ENCODE peak calls at places on chromosomes 11 and 22, in nine cellular contexts. Y is breast epithelium, R is Caco-2, A is left ventricle myocardium inferior, T is pancreas, Q is lung, B is cardiac muscle cell, P is spleen, G is thyroid gland. N is an unnamed sample.

GRCh38 chr11:11478687-11479086 is 125.6 kb upstream of the CSNK2A3 start:
- DNase-seq in R (no peak), Q (no peak), Y (no peak), G (no peak), T (no peak), A (no peak), B (no peak), P (no peak), N (no peak)

GRCh38 chr11:70445091-70445490 is 46.8 kb downstream of the CTTN start:
- DNase-seq in P (peak; percentile 4), A (no peak), R (no peak), T (no peak), Q (no peak), G (no peak), B (no peak), Y (no peak), N (no peak)

GRCh38 chr11:84313830-84314359 is 1027.7 kb upstream of the CCDC90B start:
- DNase-seq in A (no peak), P (no peak), B (no peak), G (no peak), Q (no peak), T (no peak), Y (no peak), R (no peak), N (no peak)

GRCh38 chr11:130103296-130103814 is 33.7 kb downstream of the APLP2 start:
- DNase-seq in B (no peak), Y (no peak), Q (no peak), R (no peak), T (no peak), P (no peak), G (no peak), A (no peak), N (no peak)

GRCh38 chr22:49664371-49664881 is 163.2 kb downstream of the BRD1 start:
- DNase-seq in B (no peak), P (no peak), Y (peak; percentile 24), R (no peak), A (no peak), G (peak; percentile 44), T (no peak), Q (no peak), N (no peak)

GRCh38 chr11:1557168-1557884 is 14.7 kb downstream of the DUSP8 start:
- DNase-seq in T (no peak), G (no peak), A (no peak), B (no peak), Y (no peak), Q (no peak), R (no peak), P (no peak), N (peak; percentile 27)

GRCh38 chr11:93869830-93870229 is 19.4 kb upstream of the VSTM5 start:
- DNase-seq in P (no peak), Y (no peak), R (no peak), A (no peak), B (no peak), Q (no peak), T (no peak), G (no peak), N (no peak)

GRCh38 chr11:11977206-11977938 is 31.1 kb downstream of the DKK3 start:
- DNase-seq in Y (peak; percentile 64), T (peak; percentile 33), B (peak; percentile 58), Q (peak; percentile 56), P (no peak), G (peak; percentile 35), A (peak; percentile 71), R (no peak), N (no peak)

DNA sequence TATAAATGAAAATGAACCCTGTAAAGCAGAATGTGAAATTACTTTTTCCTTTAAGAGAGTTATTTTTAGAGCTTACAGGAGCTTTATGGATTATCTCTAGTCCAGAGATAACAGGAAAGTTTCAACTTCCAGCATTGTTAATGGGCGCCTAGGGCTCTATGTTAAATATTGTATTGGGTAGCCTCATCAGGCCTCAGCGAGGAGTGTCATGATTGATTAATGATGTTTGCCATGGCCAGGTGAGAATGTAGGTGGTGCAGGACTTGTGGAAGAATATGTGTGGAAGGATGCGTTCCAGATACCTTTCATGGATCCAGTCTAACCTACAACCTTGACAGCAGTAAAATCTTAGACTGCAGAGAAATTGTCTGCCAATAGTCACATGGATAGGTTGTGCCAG is 50.6 kb downstream of the ME3 start:
- DNase-seq in P (no peak), B (no peak), G (no peak), Q (no peak), Y (no peak), T (no peak), A (no peak), R (peak; percentile 43), N (no peak)
- H3K4me1 ChIP-seq in P (no peaks in the 10 kb centered on the region), B (peaks cover 22% of the 10 kb centered on the region), G (peaks cover 32% of the 10 kb centered on the region), Q (peaks cover 1% of the 10 kb centered on the region), Y (peaks cover 2% of the 10 kb centered on the region), T (peaks cover 26% of the 10 kb centered on the region), A (peaks cover 67% of the 10 kb centered on the region), R (peaks cover 40% of the 10 kb centered on the region), N (no peaks in the 10 kb centered on the region)

GRCh38 chr11:117217685-117218084 is 14.2 kb downstream of the PCSK7 start:
- DNase-seq in Q (no peak), G (no peak), T (peak; percentile 7), R (no peak), B (no peak), A (no peak), Y (peak; percentile 10), P (no peak), N (no peak)
- H3K36me3 ChIP-seq in Q (peaks cover 53% of the 10 kb centered on the region), G (peaks cover 22% of the 10 kb centered on the region), T (no peaks in the 10 kb centered on the region), R (peaks cover 14% of the 10 kb centered on the region), B (peaks cover 8% of the 10 kb centered on the region), A (peaks cover 70% of the 10 kb centered on the region), Y (no peaks in the 10 kb centered on the region), P (no peaks in the 10 kb centered on the region), N (no peaks in the 10 kb centered on the region)

GRCh38 chr11:119572481-119573424 is 149.8 kb upstream of the THY1 start:
- DNase-seq in G (no peak), T (no peak), R (no peak), B (no peak), Q (no peak), P (no peak), Y (no peak), A (no peak), N (no peak)
- TF ChIP-seq CTCF in G (no peak), T (no peak), R (peak; percentile 30), B (peak; percentile 4), Q (no peak), P (no peak), Y (no peak), A (no peak), N (no peak)

DNA sequence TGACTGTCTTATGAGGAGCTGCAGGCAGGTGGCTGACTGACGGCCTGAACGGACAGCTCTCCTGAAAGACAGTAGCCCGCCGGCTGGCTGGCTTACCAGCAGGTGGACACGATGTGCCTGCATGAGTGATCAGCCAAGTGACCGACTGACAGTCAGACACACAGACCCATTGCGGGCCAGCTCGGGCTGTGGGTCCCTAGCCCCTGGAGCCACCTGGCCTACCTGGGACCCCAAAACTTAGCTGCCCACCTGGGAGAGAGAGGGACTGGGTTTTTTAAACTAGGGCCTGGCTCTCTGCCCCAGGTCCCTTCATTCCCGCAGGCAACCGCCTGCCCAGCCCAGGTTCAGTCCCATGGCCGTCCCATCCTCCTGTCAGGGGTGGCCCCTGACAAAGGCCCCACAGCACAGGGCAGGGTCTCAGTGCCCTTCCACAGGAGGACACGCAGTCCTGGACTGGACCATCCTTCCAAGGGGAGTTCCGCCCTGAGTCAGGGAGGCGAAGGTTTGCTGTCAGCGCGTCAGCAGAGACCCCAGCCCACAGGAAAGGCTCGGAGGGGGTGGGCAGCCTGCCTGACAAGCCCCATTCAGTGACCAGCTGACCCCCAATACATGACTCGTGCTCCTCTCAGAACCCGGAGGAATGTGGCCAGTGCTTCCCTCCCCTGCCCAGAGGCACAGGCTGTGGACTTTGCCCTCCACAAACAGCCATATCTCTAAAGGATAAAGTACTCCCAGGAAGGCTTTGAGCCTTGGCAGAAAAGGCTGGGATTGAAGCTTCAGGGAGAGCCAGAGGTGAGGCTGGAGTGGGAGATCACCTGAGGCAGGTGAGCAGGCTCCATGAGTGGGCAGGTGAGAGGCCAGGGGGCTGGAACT is 8.4 kb downstream of the SLCO2B1 start:
- DNase-seq in Q (no peak), R (peak; percentile 97), G (no peak), Y (no peak), T (peak; percentile 83), P (no peak), A (no peak), B (no peak), N (peak; percentile 73)
- H3K4me1 ChIP-seq in Q (peaks cover 37% of the 10 kb centered on the region), R (peaks cover 98% of the 10 kb centered on the region), G (peaks cover 19% of the 10 kb centered on the region), Y (no peaks in the 10 kb centered on the region), T (peaks cover 37% of the 10 kb centered on the region), P (peaks cover 6% of the 10 kb centered on the region), A (peaks cover 82% of the 10 kb centered on the region), B (no peaks in the 10 kb centered on the region), N (peaks cover 50% of the 10 kb centered on the region)